ENCODE peak calls at places on chromosomes 3 and 15, in seven cellular contexts. R is fibroblast of the aortic adventitia, S is fibroblast of mammary gland, E is left colon, G is T-helper 1 cell, T is lung microvascular endothelial cell, H is caudate nucleus. O is an unnamed sample.

GRCh38 chr3:145637105-145637504 is 523.9 kb downstream of the PLOD2 start:
- DNase-seq in R (no peak), S (no peak), E (no peak), G (no peak), T (no peak), H (no peak), O (no peak)

GRCh38 chr15:46170326-46170725 is 535.5 kb downstream of the SQOR start:
- DNase-seq in R (no peak), S (no peak), E (no peak), G (no peak), T (no peak), H (no peak), O (no peak)

GRCh38 chr3:127637546-127637945 is 8.6 kb downstream of the PODXL2 start:
- DNase-seq in R (no peak), S (no peak), E (no peak), G (peak), T (no peak), H (no peak), O (peak)

GRCh38 chr3:137035631-137036030 is 77.8 kb downstream of the IL20RB start:
- DNase-seq in R (no peak), S (peak), E (no peak), G (no peak), T (peak), H (no peak), O (peak)

GRCh38 chr3:64342940-64343691 is 117.8 kb upstream of the PRICKLE2 start:
- DNase-seq in R (peak), S (peak), E (no peak), G (no peak), T (peak), H (no peak), O (peak)

GRCh38 chr15:66573348-66573718 is 7.5 kb upstream of the LCTL start:
- DNase-seq in R (no peak), S (no peak), E (no peak), G (no peak), T (no peak), H (no peak), O (no peak)

GRCh38 chr3:27560484-27561056 is 76.4 kb upstream of the SLC4A7 start:
- DNase-seq in R (no peak), S (peak), E (no peak), G (no peak), T (no peak), H (no peak), O (no peak)

GRCh38 chr3:16866447-16867025 is 18.2 kb upstream of the PLCL2 start:
- DNase-seq in R (no peak), S (peak), E (no peak), G (no peak), T (no peak), H (no peak), O (peak)

GRCh38 chr3:182325213-182325941 is 467.9 kb upstream of the ATP11B start:
- DNase-seq in R (no peak), S (no peak), E (no peak), G (no peak), T (no peak), H (no peak), O (peak)

GRCh38 chr15:44010114-44010513 is 183.3 kb downstream of the WDR76 start:
- DNase-seq in R (peak), S (peak), E (no peak), G (no peak), T (no peak), H (no peak), O (peak)

GRCh38 chr15:73997986-73998385 is 3.5 kb downstream of the PML start:
- DNase-seq in R (no peak), S (no peak), E (no peak), G (no peak), T (no peak), H (no peak), O (no peak)

GRCh38 chr3:65338571-65338970 is 650.8 kb upstream of the ADAMTS9 start:
- DNase-seq in R (peak), S (peak), E (no peak), G (no peak), T (no peak), H (no peak), O (peak)

GRCh38 chr3:187739125-187739560 is 6.1 kb downstream of the BCL6 start:
- DNase-seq in R (no peak), S (no peak), E (no peak), G (no peak), T (peak), H (no peak), O (no peak)

GRCh38 chr3:30002782-30003181 is 603.6 kb upstream of the TGFBR2 start:
- DNase-seq in R (no peak), S (peak), E (no peak), G (no peak), T (no peak), H (no peak), O (no peak)

GRCh38 chr15:82648257-82649103 is 1.3 kb upstream of the CPEB1 start:
- DNase-seq in R (no peak), S (no peak), E (no peak), G (no peak), T (no peak), H (no peak), O (no peak)

GRCh38 chr3:64384561-64384960 is 159.3 kb upstream of the PRICKLE2 start:
- DNase-seq in R (no peak), S (no peak), E (no peak), G (no peak), T (no peak), H (no peak), O (no peak)

GRCh38 chr3:155241559-155241958 is 51.9 kb downstream of the STRIT1 start:
- DNase-seq in R (peak), S (peak), E (no peak), G (no peak), T (no peak), H (no peak), O (peak)

GRCh38 chr15:65423977-65424679 is 1.4 kb upstream of the IGDCC4 start:
- DNase-seq in R (no peak), S (peak), E (no peak), G (no peak), T (no peak), H (no peak), O (peak)

GRCh38 chr15:70488002-70488605 is 275.3 kb downstream of the UACA start:
- DNase-seq in R (peak), S (peak), E (peak), G (peak), T (peak), H (peak), O (peak)

GRCh38 chr3:113712129-113712528 is 15.7 kb upstream of the USF3 start:
- DNase-seq in R (no peak), S (peak), E (no peak), G (no peak), T (no peak), H (no peak), O (no peak)

GRCh38 chr3:4290272-4290893 is 12.8 kb upstream of the SETMAR start:
- DNase-seq in R (peak), S (peak), E (peak), G (peak), T (peak), H (no peak), O (peak)

GRCh38 chr3:4978259-4978965 is 825 bp upstream of the BHLHE40 start:
- DNase-seq in R (peak), S (peak), E (peak), G (peak), T (peak), H (peak), O (peak)

GRCh38 chr15:59096429-59096828 is 8.5 kb upstream of the CCNB2 start:
- DNase-seq in R (no peak), S (no peak), E (no peak), G (no peak), T (no peak), H (no peak), O (no peak)

GRCh38 chr3:29693863-29694262 is 413.0 kb downstream of the RBMS3 start:
- DNase-seq in R (peak), S (peak), E (no peak), G (no peak), T (no peak), H (no peak), O (peak)

GRCh38 chr15:50487287-50487686 is 59.2 kb downstream of the USP50 start:
- DNase-seq in R (no peak), S (no peak), E (no peak), G (peak), T (no peak), H (no peak), O (no peak)

GRCh38 chr3:24154751-24155150 is 209.7 kb downstream of the NR1D2 start:
- DNase-seq in R (no peak), S (no peak), E (no peak), G (no peak), T (no peak), H (no peak), O (no peak)

GRCh38 chr3:47515864-47516319 is 2.4 kb upstream of the ELP6 start:
- DNase-seq in R (no peak), S (no peak), E (no peak), G (no peak), T (no peak), H (no peak), O (no peak)

GRCh38 chr3:195717416-195717815 is 3.4 kb upstream of the MUC20 start:
- DNase-seq in R (no peak), S (no peak), E (no peak), G (no peak), T (no peak), H (no peak), O (no peak)

GRCh38 chr3:183968846-183969245 is 48.8 kb downstream of the ABCC5 start:
- DNase-seq in R (no peak), S (no peak), E (no peak), G (no peak), T (no peak), H (no peak), O (no peak)

GRCh38 chr3:186093271-186093900 is 15.5 kb downstream of the ETV5 start:
- DNase-seq in R (no peak), S (no peak), E (no peak), G (no peak), T (no peak), H (no peak), O (no peak)